ENCODE peak calls at places on chromosomes 11 and 22, in six cellular contexts. One of them, this sample, is unnamed.

GRCh38 chr22:35777335-35777975 is 59.8 kb downstream of the APOL5 start:
- DNase-seq in kidney: no peak
- DNase-seq in psoas muscle: no peak
- DNase-seq in progenitor cell of endocrine pancreas: no peak
- DNase-seq in GM23338: no peak
- DNase-seq in left ventricle myocardium inferior: no peak
- DNase-seq in this sample: no peak

GRCh38 chr22:37563153-37564081 is 3.1 kb downstream of the CDC42EP1 start:
- DNase-seq in kidney: peak
- DNase-seq in psoas muscle: peak
- DNase-seq in progenitor cell of endocrine pancreas: no peak
- DNase-seq in left ventricle myocardium inferior: peak
- DNase-seq in GM23338: peak
- DNase-seq in this sample: peak

GRCh38 chr11:35367491-35367890 is 51.9 kb downstream of the SLC1A2 start:
- DNase-seq in psoas muscle: no peak
- DNase-seq in left ventricle myocardium inferior: no peak
- DNase-seq in GM23338: no peak
- DNase-seq in kidney: no peak
- DNase-seq in progenitor cell of endocrine pancreas: no peak
- DNase-seq in this sample: no peak

GRCh38 chr11:121965330-121965729 is 150.7 kb downstream of the BLID start:
- DNase-seq in progenitor cell of endocrine pancreas: no peak
- DNase-seq in left ventricle myocardium inferior: peak
- DNase-seq in kidney: no peak
- DNase-seq in GM23338: no peak
- DNase-seq in psoas muscle: peak
- DNase-seq in this sample: no peak

GRCh38 chr11:2716376-2717095 is 16.7 kb upstream of the KCNQ1OT1 start:
- DNase-seq in left ventricle myocardium inferior: no peak
- DNase-seq in psoas muscle: peak
- DNase-seq in kidney: peak
- DNase-seq in GM23338: no peak
- DNase-seq in progenitor cell of endocrine pancreas: no peak
- DNase-seq in this sample: no peak

GRCh38 chr11:118643142-118643994 is 36.0 kb downstream of the PHLDB1 start:
- DNase-seq in psoas muscle: peak
- DNase-seq in left ventricle myocardium inferior: peak
- DNase-seq in progenitor cell of endocrine pancreas: no peak
- DNase-seq in kidney: peak
- DNase-seq in GM23338: no peak
- DNase-seq in this sample: no peak

GRCh38 chr22:49440931-49441330 is 386.7 kb downstream of the BRD1 start:
- DNase-seq in kidney: no peak
- DNase-seq in GM23338: no peak
- DNase-seq in progenitor cell of endocrine pancreas: no peak
- DNase-seq in left ventricle myocardium inferior: no peak
- DNase-seq in psoas muscle: no peak
- DNase-seq in this sample: no peak

GRCh38 chr11:130261546-130261945 is 53.2 kb downstream of the ZBTB44 start:
- DNase-seq in psoas muscle: no peak
- DNase-seq in kidney: no peak
- DNase-seq in left ventricle myocardium inferior: no peak
- DNase-seq in progenitor cell of endocrine pancreas: no peak
- DNase-seq in GM23338: no peak
- DNase-seq in this sample: no peak

GRCh38 chr22:40009231-40009769 is 14.5 kb downstream of the FAM83F start:
- DNase-seq in left ventricle myocardium inferior: no peak
- DNase-seq in progenitor cell of endocrine pancreas: no peak
- DNase-seq in kidney: no peak
- DNase-seq in psoas muscle: no peak
- DNase-seq in GM23338: peak
- DNase-seq in this sample: no peak

GRCh38 chr11:111967651-111968050 is 30.5 kb downstream of the DIXDC1 start:
- DNase-seq in kidney: no peak
- DNase-seq in progenitor cell of endocrine pancreas: no peak
- DNase-seq in left ventricle myocardium inferior: no peak
- DNase-seq in psoas muscle: no peak
- DNase-seq in GM23338: no peak
- DNase-seq in this sample: no peak

GRCh38 chr22:43530864-43531201 is 119.0 kb downstream of the MPPED1 start:
- DNase-seq in kidney: peak
- DNase-seq in left ventricle myocardium inferior: no peak
- DNase-seq in psoas muscle: no peak
- DNase-seq in GM23338: peak
- DNase-seq in progenitor cell of endocrine pancreas: no peak
- DNase-seq in this sample: no peak

GRCh38 chr11:3169952-3170755 is 5.0 kb upstream of the OSBPL5 start:
- DNase-seq in left ventricle myocardium inferior: no peak
- DNase-seq in kidney: peak
- DNase-seq in GM23338: no peak
- DNase-seq in progenitor cell of endocrine pancreas: no peak
- DNase-seq in psoas muscle: peak
- DNase-seq in this sample: no peak

GRCh38 chr11:62540804-62541671 is 5.6 kb downstream of the AHNAK start:
- DNase-seq in left ventricle myocardium inferior: peak
- DNase-seq in GM23338: no peak
- DNase-seq in psoas muscle: peak
- DNase-seq in progenitor cell of endocrine pancreas: no peak
- DNase-seq in kidney: no peak
- DNase-seq in this sample: no peak

GRCh38 chr22:24985824-24986214 is 33.3 kb downstream of the KIAA1671 start:
- DNase-seq in progenitor cell of endocrine pancreas: no peak
- DNase-seq in kidney: no peak
- DNase-seq in psoas muscle: no peak
- DNase-seq in GM23338: no peak
- DNase-seq in left ventricle myocardium inferior: no peak
- DNase-seq in this sample: no peak

GRCh38 chr22:34761111-34761510 is 304.8 kb upstream of the ISX start:
- DNase-seq in psoas muscle: no peak
- DNase-seq in GM23338: no peak
- DNase-seq in progenitor cell of endocrine pancreas: no peak
- DNase-seq in kidney: no peak
- DNase-seq in left ventricle myocardium inferior: no peak
- DNase-seq in this sample: no peak

GRCh38 chr11:6615882-6616585 is 3.2 kb downstream of the TPP1 start:
- DNase-seq in progenitor cell of endocrine pancreas: no peak
- DNase-seq in kidney: no peak
- DNase-seq in psoas muscle: no peak
- DNase-seq in left ventricle myocardium inferior: no peak
- DNase-seq in GM23338: no peak
- DNase-seq in this sample: no peak

GRCh38 chr22:38881464-38881871 is 9.5 kb upstream of the CBX6 start:
- DNase-seq in psoas muscle: peak
- DNase-seq in GM23338: no peak
- DNase-seq in progenitor cell of endocrine pancreas: no peak
- DNase-seq in left ventricle myocardium inferior: no peak
- DNase-seq in kidney: no peak
- DNase-seq in this sample: peak

GRCh38 chr22:24153353-24153752 is 27.9 kb upstream of the SUSD2 start:
- DNase-seq in progenitor cell of endocrine pancreas: no peak
- DNase-seq in left ventricle myocardium inferior: no peak
- DNase-seq in psoas muscle: no peak
- DNase-seq in kidney: no peak
- DNase-seq in GM23338: no peak
- DNase-seq in this sample: no peak

GRCh38 chr22:46351131-46351735 is 15.7 kb downstream of the TRMU start:
- DNase-seq in psoas muscle: no peak
- DNase-seq in GM23338: no peak
- DNase-seq in left ventricle myocardium inferior: no peak
- DNase-seq in progenitor cell of endocrine pancreas: no peak
- DNase-seq in kidney: peak
- DNase-seq in this sample: no peak

GRCh38 chr11:10042699-10043098 is 251.3 kb downstream of the SBF2 start:
- DNase-seq in psoas muscle: no peak
- DNase-seq in GM23338: no peak
- DNase-seq in progenitor cell of endocrine pancreas: no peak
- DNase-seq in kidney: no peak
- DNase-seq in left ventricle myocardium inferior: no peak
- DNase-seq in this sample: no peak

GRCh38 chr11:79313513-79313912 is 127.3 kb downstream of the TENM4 start:
- DNase-seq in left ventricle myocardium inferior: no peak
- DNase-seq in kidney: no peak
- DNase-seq in progenitor cell of endocrine pancreas: no peak
- DNase-seq in GM23338: no peak
- DNase-seq in psoas muscle: no peak
- DNase-seq in this sample: no peak

GRCh38 chr11:70742553-70743291 is 344.4 kb downstream of the CTTN start:
- DNase-seq in GM23338: peak
- DNase-seq in left ventricle myocardium inferior: no peak
- DNase-seq in progenitor cell of endocrine pancreas: peak
- DNase-seq in kidney: peak
- DNase-seq in psoas muscle: no peak
- DNase-seq in this sample: no peak

GRCh38 chr22:19986011-19986409 is 30.6 kb downstream of the ARVCF start:
- DNase-seq in psoas muscle: peak
- DNase-seq in GM23338: no peak
- DNase-seq in kidney: peak
- DNase-seq in progenitor cell of endocrine pancreas: no peak
- DNase-seq in left ventricle myocardium inferior: no peak
- DNase-seq in this sample: no peak

GRCh38 chr11:206516-207212 is 535 bp downstream of the BET1L start:
- DNase-seq in kidney: peak
- DNase-seq in progenitor cell of endocrine pancreas: no peak
- DNase-seq in GM23338: peak
- DNase-seq in psoas muscle: no peak
- DNase-seq in left ventricle myocardium inferior: no peak
- DNase-seq in this sample: no peak

GRCh38 chr22:47588583-47588970 is 826.1 kb downstream of the TBC1D22A start:
- DNase-seq in left ventricle myocardium inferior: no peak
- DNase-seq in progenitor cell of endocrine pancreas: no peak
- DNase-seq in kidney: no peak
- DNase-seq in GM23338: no peak
- DNase-seq in psoas muscle: no peak
- DNase-seq in this sample: no peak

GRCh38 chr22:50628543-50629134 is 687 bp upstream of the ARSA start:
- DNase-seq in kidney: no peak
- DNase-seq in psoas muscle: no peak
- DNase-seq in progenitor cell of endocrine pancreas: no peak
- DNase-seq in GM23338: no peak
- DNase-seq in left ventricle myocardium inferior: no peak
- DNase-seq in this sample: no peak

GRCh38 chr22:50627452-50627913 is 469 bp downstream of the ARSA start:
- DNase-seq in left ventricle myocardium inferior: no peak
- DNase-seq in psoas muscle: no peak
- DNase-seq in progenitor cell of endocrine pancreas: no peak
- DNase-seq in kidney: no peak
- DNase-seq in GM23338: peak
- DNase-seq in this sample: no peak

GRCh38 chr22:50626314-50626855 is 1.6 kb downstream of the ARSA start:
- DNase-seq in psoas muscle: no peak
- DNase-seq in GM23338: no peak
- DNase-seq in progenitor cell of endocrine pancreas: no peak
- DNase-seq in kidney: peak
- DNase-seq in left ventricle myocardium inferior: no peak
- DNase-seq in this sample: no peak

GRCh38 chr22:50626856-50627451 is 998 bp downstream of the ARSA start:
- DNase-seq in kidney: peak
- DNase-seq in psoas muscle: peak
- DNase-seq in left ventricle myocardium inferior: no peak
- DNase-seq in GM23338: no peak
- DNase-seq in progenitor cell of endocrine pancreas: no peak
- DNase-seq in this sample: no peak

GRCh38 chr22:50627914-50628542 is at the start of gene ARSA:
- DNase-seq in left ventricle myocardium inferior: peak
- DNase-seq in progenitor cell of endocrine pancreas: peak
- DNase-seq in kidney: peak
- DNase-seq in GM23338: peak
- DNase-seq in psoas muscle: peak
- DNase-seq in this sample: peak
- TF ChIP-seq CTCF in left ventricle myocardium inferior: peak
- TF ChIP-seq CTCF in progenitor cell of endocrine pancreas: no peak
- TF ChIP-seq CTCF in kidney: peak
- TF ChIP-seq CTCF in GM23338: peak
- TF ChIP-seq CTCF in psoas muscle: peak
- TF ChIP-seq CTCF in this sample: peak

DNA sequence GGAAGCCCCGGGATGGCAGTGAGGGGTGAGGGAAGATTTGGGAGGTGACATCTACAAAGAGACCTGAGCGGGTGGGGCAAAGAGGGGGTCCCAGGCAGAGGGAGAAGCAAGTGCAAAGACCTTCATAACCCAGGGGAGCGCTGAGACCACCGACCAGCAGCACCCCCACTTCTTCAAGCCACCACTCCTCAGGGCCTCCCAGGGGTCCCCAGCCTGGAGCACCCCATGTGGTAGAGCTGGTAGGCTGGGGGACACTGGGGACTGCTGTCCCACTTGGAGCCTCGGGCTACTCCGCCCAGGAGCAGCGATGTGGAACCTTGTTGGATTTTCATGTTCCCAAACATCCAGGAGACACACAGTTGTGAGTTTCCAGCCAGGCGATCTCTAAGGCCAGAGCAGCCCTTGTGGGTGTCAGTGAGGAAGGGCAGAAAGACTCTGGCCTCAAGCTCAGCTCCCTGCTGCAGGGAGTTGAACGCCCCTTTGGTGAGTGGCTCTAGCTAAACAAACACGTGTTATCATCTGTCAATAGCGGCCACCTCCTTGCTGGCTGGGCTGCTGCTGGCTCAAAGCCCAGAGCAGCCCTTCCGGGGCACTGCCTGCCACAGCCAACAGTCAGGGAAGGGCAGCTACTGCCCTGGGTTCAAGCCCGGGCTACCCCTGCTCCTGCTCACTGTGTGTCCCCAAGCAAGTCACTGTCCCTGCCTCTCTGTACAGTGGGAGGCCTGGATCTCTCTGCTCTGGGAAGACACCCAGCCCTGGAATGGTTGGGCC is 25.7 kb upstream of the CHKA start:
- DNase-seq in kidney: no peak
- DNase-seq in psoas muscle: no peak
- DNase-seq in progenitor cell of endocrine pancreas: peak
- DNase-seq in left ventricle myocardium inferior: no peak
- DNase-seq in GM23338: no peak
- DNase-seq in this sample: no peak
- TF ChIP-seq CTCF in kidney: no peak
- TF ChIP-seq CTCF in psoas muscle: no peak
- TF ChIP-seq CTCF in progenitor cell of endocrine pancreas: no peak
- TF ChIP-seq CTCF in left ventricle myocardium inferior: no peak
- TF ChIP-seq CTCF in GM23338: no peak
- TF ChIP-seq CTCF in this sample: no peak

GRCh38 chr11:66491315-66491935 is 11.2 kb downstream of the DPP3 start:
- DNase-seq in left ventricle myocardium inferior: no peak
- DNase-seq in progenitor cell of endocrine pancreas: no peak
- DNase-seq in psoas muscle: no peak
- DNase-seq in kidney: no peak
- DNase-seq in GM23338: peak
- DNase-seq in this sample: no peak
- TF ChIP-seq CTCF in left ventricle myocardium inferior: peak
- TF ChIP-seq CTCF in progenitor cell of endocrine pancreas: peak
- TF ChIP-seq CTCF in psoas muscle: peak
- TF ChIP-seq CTCF in kidney: no peak
- TF ChIP-seq CTCF in GM23338: peak
- TF ChIP-seq CTCF in this sample: peak

DNA sequence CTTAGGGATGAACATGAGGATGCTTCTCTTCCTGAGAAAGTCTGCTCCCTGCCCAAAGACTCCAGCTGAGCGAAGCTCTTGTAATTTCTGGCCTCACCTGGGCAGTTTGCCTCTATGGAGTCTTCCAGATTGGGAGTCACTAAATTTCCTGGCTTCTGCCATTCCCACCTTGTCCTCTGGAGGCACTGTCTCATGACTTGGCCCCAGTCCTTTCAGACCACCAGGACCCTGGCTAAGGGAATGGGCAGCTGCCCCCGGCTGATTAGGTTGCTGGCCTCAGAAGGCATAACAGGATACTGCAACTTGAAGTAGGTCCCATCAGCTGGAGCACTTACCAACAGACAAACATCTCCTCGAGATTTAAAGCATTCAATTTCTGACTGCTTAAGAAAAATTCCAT is 128.1 kb upstream of the SPON1 start:
- DNase-seq in GM23338: peak
- DNase-seq in psoas muscle: no peak
- DNase-seq in kidney: no peak
- DNase-seq in left ventricle myocardium inferior: no peak
- DNase-seq in progenitor cell of endocrine pancreas: peak
- DNase-seq in this sample: no peak
- TF ChIP-seq CTCF in GM23338: peak
- TF ChIP-seq CTCF in psoas muscle: no peak
- TF ChIP-seq CTCF in kidney: no peak
- TF ChIP-seq CTCF in left ventricle myocardium inferior: no peak
- TF ChIP-seq CTCF in progenitor cell of endocrine pancreas: peak
- TF ChIP-seq CTCF in this sample: peak

This sample was measured in AG09319.